ENCODE peak calls at places on chromosomes 7 and 10, in ten cellular contexts. One of them, this sample, is unnamed.

GRCh38 chr10:102554531-102554930 is 50.8 kb downstream of the SUFU start:
- DNase-seq in GDM1: no peak
- DNase-seq in activated CD8-positive, alpha-beta memory T cell treated with anti-CD3 and anti-CD28 coated beads for 48 hours: no peak
- DNase-seq in GM12891: no peak
- DNase-seq in stimulated activated CD4-positive, alpha-beta T cell treated with anti-CD3 and anti-CD28 coated beads, Interleukin-1b, Interleukin-23, amount 100 ng/mL, for 4 hours: no peak
- DNase-seq in DMS 273 treated with DMSO at 0.1 percent for 48 hours: no peak
- DNase-seq in hepatocyte: no peak
- DNase-seq in HCT116: no peak
- DNase-seq in stimulated activated CD8-positive, alpha-beta memory T cell treated with anti-CD3 and anti-CD28 coated beads, Interleukin-15, amount 100 ng/mL, for 1 hour: no peak
- DNase-seq in neuronal stem cell: no peak
- DNase-seq in this sample: no peak

GRCh38 chr7:134546903-134547737 is 1.8 kb upstream of the AKR1B15 start:
- DNase-seq in neuronal stem cell: peak
- DNase-seq in HCT116: peak
- DNase-seq in stimulated activated CD4-positive, alpha-beta T cell treated with anti-CD3 and anti-CD28 coated beads, Interleukin-1b, Interleukin-23, amount 100 ng/mL, for 4 hours: peak
- DNase-seq in hepatocyte: peak
- DNase-seq in DMS 273 treated with DMSO at 0.1 percent for 48 hours: peak
- DNase-seq in stimulated activated CD8-positive, alpha-beta memory T cell treated with anti-CD3 and anti-CD28 coated beads, Interleukin-15, amount 100 ng/mL, for 1 hour: peak
- DNase-seq in GDM1: no peak
- DNase-seq in activated CD8-positive, alpha-beta memory T cell treated with anti-CD3 and anti-CD28 coated beads for 48 hours: peak
- DNase-seq in GM12891: peak
- DNase-seq in this sample: peak

GRCh38 chr10:86355571-86356038 is 11.0 kb downstream of the GRID1 start:
- DNase-seq in GM12891: no peak
- DNase-seq in neuronal stem cell: no peak
- DNase-seq in hepatocyte: no peak
- DNase-seq in HCT116: no peak
- DNase-seq in GDM1: peak
- DNase-seq in activated CD8-positive, alpha-beta memory T cell treated with anti-CD3 and anti-CD28 coated beads for 48 hours: no peak
- DNase-seq in stimulated activated CD8-positive, alpha-beta memory T cell treated with anti-CD3 and anti-CD28 coated beads, Interleukin-15, amount 100 ng/mL, for 1 hour: no peak
- DNase-seq in DMS 273 treated with DMSO at 0.1 percent for 48 hours: no peak
- DNase-seq in stimulated activated CD4-positive, alpha-beta T cell treated with anti-CD3 and anti-CD28 coated beads, Interleukin-1b, Interleukin-23, amount 100 ng/mL, for 4 hours: no peak
- DNase-seq in this sample: no peak

GRCh38 chr7:35519971-35520809 is 174.7 kb downstream of the HERPUD2 start:
- DNase-seq in DMS 273 treated with DMSO at 0.1 percent for 48 hours: peak
- DNase-seq in HCT116: peak
- DNase-seq in neuronal stem cell: peak
- DNase-seq in stimulated activated CD4-positive, alpha-beta T cell treated with anti-CD3 and anti-CD28 coated beads, Interleukin-1b, Interleukin-23, amount 100 ng/mL, for 4 hours: peak
- DNase-seq in hepatocyte: peak
- DNase-seq in GDM1: peak
- DNase-seq in stimulated activated CD8-positive, alpha-beta memory T cell treated with anti-CD3 and anti-CD28 coated beads, Interleukin-15, amount 100 ng/mL, for 1 hour: peak
- DNase-seq in GM12891: peak
- DNase-seq in activated CD8-positive, alpha-beta memory T cell treated with anti-CD3 and anti-CD28 coated beads for 48 hours: peak
- DNase-seq in this sample: peak

GRCh38 chr7:36565792-36566356 is 158.4 kb downstream of the AOAH start:
- DNase-seq in neuronal stem cell: no peak
- DNase-seq in GM12891: no peak
- DNase-seq in GDM1: no peak
- DNase-seq in activated CD8-positive, alpha-beta memory T cell treated with anti-CD3 and anti-CD28 coated beads for 48 hours: no peak
- DNase-seq in stimulated activated CD4-positive, alpha-beta T cell treated with anti-CD3 and anti-CD28 coated beads, Interleukin-1b, Interleukin-23, amount 100 ng/mL, for 4 hours: no peak
- DNase-seq in hepatocyte: no peak
- DNase-seq in stimulated activated CD8-positive, alpha-beta memory T cell treated with anti-CD3 and anti-CD28 coated beads, Interleukin-15, amount 100 ng/mL, for 1 hour: no peak
- DNase-seq in DMS 273 treated with DMSO at 0.1 percent for 48 hours: no peak
- DNase-seq in HCT116: no peak
- DNase-seq in this sample: no peak

GRCh38 chr7:29139191-29139590 is 7.1 kb downstream of the CPVL start:
- DNase-seq in neuronal stem cell: no peak
- DNase-seq in stimulated activated CD4-positive, alpha-beta T cell treated with anti-CD3 and anti-CD28 coated beads, Interleukin-1b, Interleukin-23, amount 100 ng/mL, for 4 hours: no peak
- DNase-seq in HCT116: no peak
- DNase-seq in hepatocyte: no peak
- DNase-seq in DMS 273 treated with DMSO at 0.1 percent for 48 hours: no peak
- DNase-seq in GDM1: no peak
- DNase-seq in GM12891: no peak
- DNase-seq in activated CD8-positive, alpha-beta memory T cell treated with anti-CD3 and anti-CD28 coated beads for 48 hours: no peak
- DNase-seq in stimulated activated CD8-positive, alpha-beta memory T cell treated with anti-CD3 and anti-CD28 coated beads, Interleukin-15, amount 100 ng/mL, for 1 hour: no peak
- DNase-seq in this sample: peak

GRCh38 chr7:152336754-152337368 is 98.9 kb downstream of the KMT2C start:
- DNase-seq in HCT116: peak
- DNase-seq in GDM1: peak
- DNase-seq in GM12891: no peak
- DNase-seq in hepatocyte: peak
- DNase-seq in neuronal stem cell: peak
- DNase-seq in stimulated activated CD4-positive, alpha-beta T cell treated with anti-CD3 and anti-CD28 coated beads, Interleukin-1b, Interleukin-23, amount 100 ng/mL, for 4 hours: peak
- DNase-seq in stimulated activated CD8-positive, alpha-beta memory T cell treated with anti-CD3 and anti-CD28 coated beads, Interleukin-15, amount 100 ng/mL, for 1 hour: no peak
- DNase-seq in activated CD8-positive, alpha-beta memory T cell treated with anti-CD3 and anti-CD28 coated beads for 48 hours: no peak
- DNase-seq in DMS 273 treated with DMSO at 0.1 percent for 48 hours: no peak
- DNase-seq in this sample: peak

GRCh38 chr10:1420663-1421362 is 316.5 kb downstream of the ADARB2 start:
- DNase-seq in stimulated activated CD8-positive, alpha-beta memory T cell treated with anti-CD3 and anti-CD28 coated beads, Interleukin-15, amount 100 ng/mL, for 1 hour: peak
- DNase-seq in activated CD8-positive, alpha-beta memory T cell treated with anti-CD3 and anti-CD28 coated beads for 48 hours: peak
- DNase-seq in HCT116: peak
- DNase-seq in DMS 273 treated with DMSO at 0.1 percent for 48 hours: no peak
- DNase-seq in hepatocyte: peak
- DNase-seq in GDM1: peak
- DNase-seq in GM12891: peak
- DNase-seq in stimulated activated CD4-positive, alpha-beta T cell treated with anti-CD3 and anti-CD28 coated beads, Interleukin-1b, Interleukin-23, amount 100 ng/mL, for 4 hours: peak
- DNase-seq in neuronal stem cell: peak
- DNase-seq in this sample: peak

GRCh38 chr10:15742831-15743230 is 23.1 kb upstream of the ITGA8 start:
- DNase-seq in stimulated activated CD8-positive, alpha-beta memory T cell treated with anti-CD3 and anti-CD28 coated beads, Interleukin-15, amount 100 ng/mL, for 1 hour: no peak
- DNase-seq in stimulated activated CD4-positive, alpha-beta T cell treated with anti-CD3 and anti-CD28 coated beads, Interleukin-1b, Interleukin-23, amount 100 ng/mL, for 4 hours: no peak
- DNase-seq in GM12891: no peak
- DNase-seq in HCT116: no peak
- DNase-seq in DMS 273 treated with DMSO at 0.1 percent for 48 hours: no peak
- DNase-seq in hepatocyte: no peak
- DNase-seq in GDM1: no peak
- DNase-seq in neuronal stem cell: no peak
- DNase-seq in activated CD8-positive, alpha-beta memory T cell treated with anti-CD3 and anti-CD28 coated beads for 48 hours: no peak
- DNase-seq in this sample: no peak

GRCh38 chr10:11775412-11775811 is 33.2 kb downstream of the ECHDC3 start:
- DNase-seq in GM12891: no peak
- DNase-seq in HCT116: no peak
- DNase-seq in DMS 273 treated with DMSO at 0.1 percent for 48 hours: no peak
- DNase-seq in hepatocyte: no peak
- DNase-seq in stimulated activated CD8-positive, alpha-beta memory T cell treated with anti-CD3 and anti-CD28 coated beads, Interleukin-15, amount 100 ng/mL, for 1 hour: no peak
- DNase-seq in neuronal stem cell: no peak
- DNase-seq in activated CD8-positive, alpha-beta memory T cell treated with anti-CD3 and anti-CD28 coated beads for 48 hours: no peak
- DNase-seq in GDM1: no peak
- DNase-seq in stimulated activated CD4-positive, alpha-beta T cell treated with anti-CD3 and anti-CD28 coated beads, Interleukin-1b, Interleukin-23, amount 100 ng/mL, for 4 hours: no peak
- DNase-seq in this sample: no peak

This sample was measured in mammary epithelial cell.